ENCODE peak calls at places on chromosomes 12 and 14, in eight cellular contexts. S is stimulated activated CD8-positive, alpha-beta memory T cell treated with anti-CD3 and anti-CD28 coated beads, Interleukin-7, amount 100 ng/mL, for 1 hour; N is mucosa of descending colon; H is MCF 10A; D is AG04450; X is iris pigment epithelial cell; A is NAMALWA; C is mucosa of gallbladder. Y is an unnamed sample.

GRCh38 chr14:105581551-105582341 is 55.4 kb downstream of the TMEM121 start:
- DNase-seq in A (peak; percentile 82), N (peak; percentile 45), D (no peak), X (no peak), C (no peak), S (no peak), H (no peak), Y (no peak)

GRCh38 chr14:93759781-93760307 is 28.4 kb downstream of the PRIMA1 start:
- DNase-seq in S (no peak), X (no peak), D (no peak), H (no peak), C (no peak), A (no peak), N (no peak), Y (peak; percentile 18)

GRCh38 chr12:25387136-25388050 is 136.7 kb upstream of the KRAS start:
- DNase-seq in C (peak; percentile 91), S (peak; percentile 59), H (peak; percentile 89), A (peak; percentile 97), D (peak; percentile 82), X (peak; percentile 89), N (peak; percentile 65), Y (peak; percentile 85)

GRCh38 chr12:115979351-115979750 is 298.1 kb downstream of the MED13L start:
- DNase-seq in C (no peak), D (no peak), H (no peak), X (no peak), N (no peak), S (no peak), A (no peak), Y (no peak)

GRCh38 chr12:20410746-20411145 is 42.4 kb downstream of the PDE3A start:
- DNase-seq in A (no peak), X (peak; percentile 26), S (no peak), D (no peak), C (no peak), N (no peak), H (no peak), Y (no peak)

GRCh38 chr12:11727133-11727664 is 77.7 kb downstream of the ETV6 start:
- DNase-seq in H (no peak), C (no peak), D (no peak), X (no peak), A (peak; percentile 55), N (no peak), S (no peak), Y (no peak)

GRCh38 chr12:113214938-113215400 is 6.3 kb upstream of the TPCN1 start:
- DNase-seq in S (no peak), N (peak; percentile 53), C (peak; percentile 45), D (peak; percentile 81), H (peak; percentile 95), X (peak; percentile 99), A (peak; percentile 65), Y (peak; percentile 86)

GRCh38 chr12:26233620-26234019 is 38.2 kb downstream of the SSPN start:
- DNase-seq in D (peak; percentile 15), C (no peak), X (no peak), N (no peak), S (no peak), A (no peak), H (peak; percentile 16), Y (no peak)

GRCh38 chr12:42474391-42474790 is 115.2 kb downstream of the PRICKLE1 start:
- DNase-seq in H (peak; percentile 57), X (peak; percentile 50), S (no peak), D (no peak), N (no peak), A (no peak), C (no peak), Y (peak; percentile 33)

GRCh38 chr12:107586256-107586970 is 99.2 kb upstream of the PWP1 start:
- DNase-seq in N (no peak), S (no peak), H (no peak), A (no peak), X (no peak), C (no peak), D (no peak), Y (no peak)